ENCODE peak calls at places on chromosomes 6 and 20, in ten cellular contexts. M, Y, E, Q, O, N, X, U, I and P are unnamed samples.

GRCh38 chr6:147341486-147341885 is 137.3 kb downstream of the STXBP5 start:
- DNase-seq in M (no peak), Y (no peak), E (no peak), Q (no peak), O (no peak), N (no peak), X (no peak), U (no peak), I (no peak), P (no peak)

GRCh38 chr20:20255104-20255503 is 112.8 kb upstream of the INSM1 start:
- DNase-seq in M (no peak), Y (no peak), E (no peak), Q (no peak), O (no peak), N (no peak), X (no peak), U (no peak), I (no peak), P (no peak)

GRCh38 chr6:154928325-154928922 is 66.7 kb upstream of the TIAM2 start:
- DNase-seq in M (peak; percentile 59), Y (peak; percentile 64), E (peak; percentile 68), Q (peak; percentile 59), O (no peak), N (no peak), X (peak; percentile 81), U (peak; percentile 47), I (peak; percentile 50), P (peak; percentile 65)

GRCh38 chr6:107813555-107814194 is 10.4 kb downstream of the SCML4 start:
- DNase-seq in M (no peak), Y (no peak), E (no peak), Q (no peak), O (no peak), N (no peak), X (no peak), U (peak; percentile 96), I (no peak), P (no peak)

GRCh38 chr6:30340589-30341054 is 4.3 kb upstream of the RPP21 start:
- DNase-seq in M (no peak), Y (no peak), E (no peak), Q (no peak), O (no peak), N (no peak), X (no peak), U (no peak), I (no peak), P (no peak)

GRCh38 chr6:104940881-104941693 is 15.8 kb upstream of the LIN28B start:
- DNase-seq in M (no peak), Y (no peak), E (no peak), Q (peak; percentile 18), O (no peak), N (peak; percentile 45), X (peak; percentile 53), U (peak; percentile 10), I (peak; percentile 23), P (peak; percentile 20)

GRCh38 chr6:159170999-159171712 is 2.0 kb downstream of the FNDC1 start:
- DNase-seq in M (no peak), Y (no peak), E (peak; percentile 84), Q (peak; percentile 67), O (peak; percentile 43), N (no peak), X (peak; percentile 81), U (peak; percentile 11), I (no peak), P (peak; percentile 37)

GRCh38 chr6:108106261-108106660 is 31.7 kb upstream of the OSTM1 start:
- DNase-seq in M (no peak), Y (no peak), E (no peak), Q (no peak), O (no peak), N (no peak), X (no peak), U (no peak), I (no peak), P (no peak)

GRCh38 chr20:11845311-11845710 is 72.4 kb upstream of the BTBD3 start:
- DNase-seq in M (no peak), Y (no peak), E (no peak), Q (no peak), O (no peak), N (no peak), X (peak; percentile 2), U (no peak), I (no peak), P (no peak)

GRCh38 chr6:1597924-1598323 is 11.8 kb upstream of the FOXC1 start:
- DNase-seq in M (no peak), Y (no peak), E (no peak), Q (no peak), O (no peak), N (no peak), X (peak; percentile 78), U (peak; percentile 97), I (no peak), P (no peak)

GRCh38 chr20:45037050-45037449 is 63.9 kb downstream of the KCNS1 start:
- DNase-seq in M (no peak), Y (peak; percentile 47), E (no peak), Q (peak; percentile 43), O (peak; percentile 65), N (no peak), X (peak; percentile 77), U (peak; percentile 64), I (no peak), P (peak; percentile 53)

GRCh38 chr6:35494161-35494563 is 2.7 kb downstream of the TEAD3 start:
- DNase-seq in M (no peak), Y (no peak), E (no peak), Q (peak; percentile 51), O (no peak), N (no peak), X (peak; percentile 52), U (no peak), I (no peak), P (no peak)

GRCh38 chr6:145245119-145245518 is 490.2 kb downstream of the EPM2A start:
- DNase-seq in M (no peak), Y (no peak), E (peak; percentile 33), Q (peak; percentile 18), O (no peak), N (no peak), X (peak; percentile 53), U (no peak), I (no peak), P (no peak)

GRCh38 chr6:145244712-145245111 is 490.6 kb downstream of the EPM2A start:
- DNase-seq in M (no peak), Y (no peak), E (no peak), Q (no peak), O (no peak), N (no peak), X (peak; percentile 38), U (peak; percentile 23), I (no peak), P (no peak)

GRCh38 chr6:145250436-145250835 is 484.9 kb downstream of the EPM2A start:
- DNase-seq in M (no peak), Y (no peak), E (no peak), Q (no peak), O (no peak), N (no peak), X (no peak), U (no peak), I (no peak), P (no peak)

GRCh38 chr6:145252737-145253136 is 482.6 kb downstream of the EPM2A start:
- DNase-seq in M (no peak), Y (no peak), E (no peak), Q (no peak), O (no peak), N (no peak), X (no peak), U (no peak), I (no peak), P (no peak)

GRCh38 chr6:145247677-145248419 is 487.5 kb downstream of the EPM2A start:
- DNase-seq in M (peak; percentile 58), Y (no peak), E (peak; percentile 94), Q (peak; percentile 86), O (no peak), N (no peak), X (peak; percentile 95), U (peak; percentile 99), I (no peak), P (no peak)
- H3K4me3 ChIP-seq in M (no peak overlapping the region), Y (no peak overlapping the region), E (no peak overlapping the region), Q (no peak overlapping the region), O (no peak overlapping the region), N (no peak overlapping the region), X (no peak overlapping the region), U (no peak overlapping the region), I (no peak overlapping the region), P (no peak overlapping the region)

DNA sequence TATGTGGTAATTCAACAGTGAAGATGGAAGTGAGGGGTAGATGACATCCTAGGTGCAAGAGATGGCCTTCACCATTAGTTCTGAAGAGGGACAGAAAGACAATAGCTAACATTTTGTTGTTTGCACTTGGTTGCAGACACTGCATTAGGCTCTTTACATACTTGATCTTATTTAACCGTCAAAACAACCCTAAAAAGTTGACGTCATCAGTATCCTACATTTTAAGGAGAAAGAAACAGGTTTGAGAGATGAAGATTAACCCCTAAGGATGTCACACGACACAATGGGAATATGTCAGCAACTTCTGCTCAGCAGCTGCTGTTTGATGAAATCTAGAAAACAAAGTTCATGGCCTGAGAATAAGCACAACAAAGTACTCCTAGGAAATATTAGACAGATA is 72.6 kb upstream of the MC3R start:
- DNase-seq in M (no peak), Y (no peak), E (no peak), Q (no peak), O (no peak), N (no peak), X (no peak), U (no peak), I (no peak), P (no peak)
- H3K4me3 ChIP-seq in M (no peak overlapping the region), Y (no peak overlapping the region), E (no peak overlapping the region), Q (no peak overlapping the region), O (no peak overlapping the region), N (no peak overlapping the region), X (no peak overlapping the region), U (no peak overlapping the region), I (no peak overlapping the region), P (no peak overlapping the region)

GRCh38 chr6:142331075-142331551 is 29.3 kb downstream of the ADGRG6 start:
- DNase-seq in M (no peak), Y (no peak), E (peak; percentile 12), Q (no peak), O (no peak), N (no peak), X (peak; percentile 30), U (peak; percentile 58), I (peak; percentile 25), P (no peak)
- H3K4me3 ChIP-seq in M (no peak overlapping the region), Y (no peak overlapping the region), E (no peak overlapping the region), Q (no peak overlapping the region), O (no peak overlapping the region), N (no peak overlapping the region), X (no peak overlapping the region), U (no peak overlapping the region), I (no peak overlapping the region), P (no peak overlapping the region)

DNA sequence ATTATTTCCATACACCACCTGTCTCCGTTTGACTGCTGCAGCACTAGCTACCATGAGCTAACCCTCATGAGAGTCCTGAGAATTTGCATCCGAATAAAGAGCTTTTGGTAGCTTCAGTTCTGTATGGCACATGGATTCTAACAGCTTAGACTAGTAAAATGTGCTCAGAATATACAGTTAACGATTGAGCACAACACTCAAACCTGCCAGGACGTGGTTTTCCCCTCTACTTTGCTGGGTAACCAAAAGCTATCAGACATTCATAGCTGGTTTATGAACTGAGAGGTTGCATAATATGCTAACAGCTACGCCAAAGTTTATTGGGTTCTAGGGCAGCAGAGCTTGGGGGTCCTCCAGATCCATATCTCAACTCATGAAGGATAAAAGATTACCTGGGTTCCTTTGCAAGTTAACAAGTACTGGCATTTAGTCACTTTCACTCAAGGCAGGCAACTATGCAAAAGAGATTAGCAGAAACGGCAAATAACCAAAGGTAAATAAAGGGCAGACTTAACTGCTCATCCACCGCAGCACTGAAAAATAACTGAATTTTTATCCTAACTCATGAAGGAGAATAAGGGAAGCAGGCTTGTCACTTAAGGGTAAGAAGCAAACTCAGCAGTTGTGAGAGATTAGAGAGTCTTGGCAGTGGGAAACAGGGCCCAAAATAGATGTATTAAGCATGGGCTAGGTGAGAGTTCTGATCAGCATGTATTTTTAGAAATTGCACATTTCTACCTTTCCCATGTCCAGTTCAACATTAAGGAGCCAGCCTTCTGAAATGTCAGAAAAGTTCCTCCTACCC is 29.4 kb downstream of the NUDT3 start:
- DNase-seq in M (no peak), Y (no peak), E (no peak), Q (no peak), O (no peak), N (no peak), X (no peak), U (no peak), I (no peak), P (no peak)
- H3K4me3 ChIP-seq in M (no peak overlapping the region), Y (no peak overlapping the region), E (no peak overlapping the region), Q (no peak overlapping the region), O (no peak overlapping the region), N (no peak overlapping the region), X (no peak overlapping the region), U (no peak overlapping the region), I (no peak overlapping the region), P (no peak overlapping the region)